ENCODE peak calls at places on chromosome 11, in nine cellular contexts. T, U, N, R, L, E, D, O and C are unnamed samples.

GRCh38 chr11:11311169-11311568 is 41.9 kb downstream of the CSNK2A3 start:
- DNase-seq in O (no peak), T (no peak), R (no peak), E (no peak), L (no peak), U (no peak), D (no peak), N (no peak), C (no peak)

GRCh38 chr11:34358258-34358665 is 452 bp upstream of the ABTB2 start:
- DNase-seq in R (no peak), L (peak), D (peak), U (no peak), N (peak), T (no peak), E (peak), O (peak), C (no peak)

GRCh38 chr11:639324-639977 is 2.4 kb downstream of the DRD4 start:
- DNase-seq in O (no peak), R (no peak), D (no peak), E (no peak), N (no peak), T (no peak), L (no peak), U (no peak), C (no peak)

GRCh38 chr11:133995066-133995465 is 38.3 kb upstream of the IGSF9B start:
- DNase-seq in E (no peak), R (no peak), L (no peak), D (no peak), U (no peak), N (no peak), O (no peak), T (no peak), C (no peak)

GRCh38 chr11:65496304-65497140 is 2.3 kb upstream of the MALAT1 start:
- DNase-seq in D (no peak), N (peak), T (no peak), E (peak), L (no peak), R (no peak), U (peak), O (no peak), C (no peak)

GRCh38 chr11:75461136-75461535 is 28.1 kb upstream of the KLHL35 start:
- DNase-seq in D (no peak), O (no peak), L (no peak), N (peak), R (no peak), E (no peak), U (peak), T (no peak), C (no peak)

GRCh38 chr11:88384004-88384677 is 46.6 kb upstream of the CTSC start:
- DNase-seq in N (no peak), E (peak), D (peak), U (no peak), R (no peak), T (no peak), L (no peak), O (no peak), C (no peak)

GRCh38 chr11:57323503-57324153 is 1.1 kb downstream of the TNKS1BP1 start:
- DNase-seq in L (peak), T (no peak), R (no peak), U (no peak), O (no peak), D (no peak), E (peak), N (peak), C (no peak)

GRCh38 chr11:116373107-116373506 is 399.7 kb downstream of the BUD13 start:
- DNase-seq in L (no peak), D (no peak), T (no peak), O (no peak), R (no peak), N (no peak), E (no peak), U (no peak), C (no peak)

GRCh38 chr11:132050081-132050480 is 679.7 kb downstream of the NTM start:
- DNase-seq in E (no peak), U (no peak), N (no peak), L (no peak), D (no peak), O (no peak), T (no peak), R (no peak), C (no peak)

GRCh38 chr11:118956847-118957469 is 860 bp downstream of the UPK2 start:
- DNase-seq in O (no peak), D (no peak), E (no peak), T (no peak), L (no peak), N (no peak), R (no peak), U (no peak), C (no peak)

GRCh38 chr11:69504127-69504526 is 22.7 kb downstream of the LINC01488 start:
- DNase-seq in L (no peak), N (no peak), D (no peak), O (no peak), U (no peak), T (no peak), E (no peak), R (no peak), C (no peak)

GRCh38 chr11:121426476-121427454 is 25.3 kb upstream of the SORL1 start:
- DNase-seq in L (peak), D (no peak), E (no peak), N (no peak), U (no peak), T (no peak), O (peak), R (no peak), C (no peak)

GRCh38 chr11:2794947-2795346 is 90.6 kb downstream of the CDKN1C start:
- DNase-seq in O (no peak), R (no peak), T (no peak), L (no peak), E (no peak), N (no peak), U (no peak), D (no peak), C (no peak)

GRCh38 chr11:59822989-59823566 is 12.5 kb upstream of the MRPL16 start:
- DNase-seq in E (peak), O (no peak), N (peak), R (peak), L (peak), D (peak), U (peak), T (no peak), C (peak)

GRCh38 chr11:12235549-12235944 is 125.2 kb downstream of the MICAL2 start:
- DNase-seq in U (no peak), T (no peak), O (no peak), L (no peak), R (no peak), N (no peak), D (no peak), E (no peak), C (no peak)

GRCh38 chr11:100876826-100877545 is 189.9 kb downstream of the ARHGAP42 start:
- DNase-seq in U (peak), O (no peak), D (peak), E (peak), T (peak), L (no peak), R (no peak), N (peak), C (peak)

GRCh38 chr11:64275031-64275800 is 9.2 kb downstream of the BAD start:
- DNase-seq in R (no peak), T (no peak), E (no peak), D (no peak), N (no peak), L (no peak), O (no peak), U (no peak), C (no peak)

GRCh38 chr11:100888836-100889235 is 201.7 kb downstream of the ARHGAP42 start:
- DNase-seq in O (no peak), E (no peak), R (no peak), D (no peak), U (no peak), T (no peak), N (no peak), L (no peak), C (no peak)

GRCh38 chr11:76159983-76160661 is 46.2 kb downstream of the WNT11 start:
- DNase-seq in D (no peak), T (no peak), U (no peak), L (peak), O (no peak), E (no peak), N (no peak), R (no peak), C (no peak)

GRCh38 chr11:122981388-122982264 is at the start of gene BSX:
- DNase-seq in N (peak), O (peak), R (no peak), E (peak), L (peak), D (peak), T (no peak), U (peak), C (no peak)

GRCh38 chr11:134988495-134988894 is 576.5 kb upstream of the B3GAT1 start:
- DNase-seq in O (no peak), N (no peak), L (no peak), E (no peak), U (no peak), T (no peak), D (no peak), R (no peak), C (no peak)

GRCh38 chr11:61601512-61601911 is 20.6 kb upstream of the SYT7 start:
- DNase-seq in O (no peak), T (no peak), L (no peak), E (no peak), R (no peak), N (no peak), U (no peak), D (no peak), C (no peak)

GRCh38 chr11:47409440-47410403 is 1.3 kb downstream of the SLC39A13 start:
- DNase-seq in O (no peak), T (no peak), U (no peak), L (no peak), N (peak), D (peak), R (no peak), E (no peak), C (no peak)

GRCh38 chr11:106697058-106697457 is 321.2 kb downstream of the GUCY1A2 start:
- DNase-seq in O (no peak), T (peak), R (no peak), N (peak), L (no peak), D (peak), E (peak), U (peak), C (peak)

GRCh38 chr11:121688860-121689614 is 236.3 kb upstream of the SORL1-AS1 start:
- DNase-seq in E (no peak), O (no peak), D (no peak), N (no peak), T (no peak), R (no peak), L (peak), U (no peak), C (no peak)

GRCh38 chr11:975824-976223 is 50.2 kb downstream of the AP2A2 start:
- DNase-seq in O (no peak), U (peak), L (no peak), D (no peak), T (no peak), E (peak), N (peak), R (no peak), C (no peak)

GRCh38 chr11:10302744-10303557 is 1.9 kb upstream of the ADM start:
- DNase-seq in D (peak), R (no peak), U (peak), L (peak), T (no peak), N (peak), O (peak), E (peak), C (no peak)

GRCh38 chr11:44556735-44557409 is 8.6 kb upstream of the CD82 start:
- DNase-seq in N (peak), T (no peak), L (peak), D (no peak), O (peak), U (no peak), R (no peak), E (peak), C (no peak)

GRCh38 chr11:79160786-79161403 is 279.9 kb downstream of the TENM4 start:
- DNase-seq in R (no peak), T (no peak), U (no peak), D (peak), E (peak), O (no peak), N (peak), L (no peak), C (no peak)
- TF ChIP-seq CTCF in R (peak), T (no peak), U (no peak), D (no peak), E (peak), O (peak), N (peak), L (no peak), C (no peak)

DNA sequence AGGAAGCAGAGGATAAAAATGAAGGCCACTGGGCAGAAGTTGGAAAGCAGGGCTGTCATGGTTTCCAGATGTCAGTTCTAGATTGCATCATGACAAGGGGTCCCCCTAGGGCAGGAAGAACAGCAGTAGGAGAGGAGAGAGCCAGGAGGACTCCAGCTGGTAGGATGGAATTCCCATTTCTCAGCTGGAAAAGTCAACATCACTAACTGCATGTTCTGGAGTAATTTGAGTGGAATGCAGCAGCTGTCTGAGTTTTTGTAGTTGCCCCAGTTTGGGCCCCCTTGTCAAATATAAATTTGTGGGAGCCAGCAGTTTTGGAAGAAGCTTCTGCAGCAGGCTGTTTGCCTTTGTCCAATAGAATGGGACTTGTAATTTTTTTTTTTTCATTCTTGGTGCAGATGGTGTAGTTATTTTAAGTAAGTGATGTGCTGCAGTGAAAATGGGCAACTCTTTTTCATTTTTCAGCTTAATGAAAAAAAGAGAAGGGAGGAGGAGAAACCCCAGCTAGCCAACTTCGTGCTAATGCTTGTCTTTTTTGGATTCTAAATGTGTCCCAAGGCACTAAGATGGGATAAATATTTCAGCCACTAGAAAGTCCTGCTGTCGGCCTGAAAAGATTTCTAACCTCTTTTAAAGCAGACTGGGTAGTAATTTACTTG is 87.0 kb downstream of the LDLRAD3 start:
- DNase-seq in N (peak), E (peak), L (no peak), U (peak), D (no peak), R (no peak), O (no peak), T (peak), C (peak)
- TF ChIP-seq CTCF in N (peak), E (no peak), L (no peak), U (no peak), D (no peak), R (no peak), O (no peak), T (peak), C (no peak)

GRCh38 chr11:45647329-45647728 is 18.1 kb downstream of the CHST1 start:
- DNase-seq in L (no peak), E (no peak), U (no peak), D (no peak), N (no peak), O (no peak), R (no peak), T (no peak), C (no peak)
- TF ChIP-seq CTCF in L (no peak), E (no peak), U (no peak), D (no peak), N (no peak), O (no peak), R (no peak), T (no peak), C (no peak)

DNA sequence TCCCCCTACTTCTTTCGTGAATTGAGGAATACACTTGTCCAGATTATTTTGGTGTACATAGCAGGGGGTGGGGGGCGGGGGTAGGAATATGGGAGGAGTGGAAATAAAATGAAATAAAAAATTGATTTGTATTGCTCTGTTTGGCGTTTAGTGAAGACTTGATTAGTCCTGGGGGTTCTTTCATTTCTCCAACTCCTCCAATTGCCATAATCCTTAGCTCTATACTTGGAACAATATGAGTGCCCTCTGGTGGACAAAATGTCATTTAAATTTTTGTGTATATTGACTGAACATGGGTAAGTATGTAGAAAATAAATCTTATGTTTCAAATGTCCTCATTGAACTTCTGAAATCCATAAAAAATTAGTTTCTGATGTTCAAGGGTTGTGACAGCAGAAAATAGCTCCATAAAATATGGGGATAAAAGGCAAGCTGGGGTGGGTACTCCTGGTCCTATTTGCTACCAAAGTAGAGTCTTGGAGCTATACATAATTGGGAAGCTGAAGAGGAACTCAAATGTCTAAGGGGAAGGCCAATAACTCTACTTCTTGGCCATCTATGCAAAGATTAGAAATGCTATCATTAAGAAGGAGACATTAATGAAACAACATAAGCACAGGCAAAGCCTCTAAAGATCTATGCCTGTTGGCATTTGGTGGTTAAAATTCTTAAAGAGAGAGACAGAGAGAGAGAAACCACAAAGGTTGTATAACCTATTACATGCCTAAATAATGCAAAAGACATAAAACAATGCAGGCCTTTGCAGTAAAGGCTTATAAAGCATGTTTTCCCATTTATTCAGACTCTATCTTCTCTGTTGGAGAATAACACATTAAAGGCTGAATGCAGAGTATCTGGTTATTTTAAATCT is 421.6 kb downstream of the METTL15 start:
- DNase-seq in E (peak), D (peak), N (peak), U (peak), O (no peak), R (no peak), T (no peak), L (no peak), C (peak)
- TF ChIP-seq CTCF in E (peak), D (peak), N (peak), U (peak), O (peak), R (peak), T (peak), L (peak), C (no peak)

GRCh38 chr11:111357150-111358037 is 21.7 kb downstream of the POU2AF1 start:
- DNase-seq in D (no peak), E (no peak), U (no peak), N (no peak), O (no peak), R (no peak), L (no peak), T (no peak), C (no peak)

GRCh38 chr11:111361082-111361801 is 17.8 kb downstream of the POU2AF1 start:
- DNase-seq in E (no peak), L (no peak), N (no peak), U (no peak), R (no peak), T (no peak), D (peak), O (no peak), C (no peak)

GRCh38 chr11:111358038-111359001 is 20.8 kb downstream of the POU2AF1 start:
- DNase-seq in E (no peak), R (no peak), T (no peak), L (no peak), U (no peak), D (no peak), O (no peak), N (no peak), C (no peak)

GRCh38 chr11:111360150-111361043 is 18.7 kb downstream of the POU2AF1 start:
- DNase-seq in T (no peak), O (no peak), U (no peak), R (no peak), E (no peak), L (peak), D (no peak), N (no peak), C (no peak)

DNA sequence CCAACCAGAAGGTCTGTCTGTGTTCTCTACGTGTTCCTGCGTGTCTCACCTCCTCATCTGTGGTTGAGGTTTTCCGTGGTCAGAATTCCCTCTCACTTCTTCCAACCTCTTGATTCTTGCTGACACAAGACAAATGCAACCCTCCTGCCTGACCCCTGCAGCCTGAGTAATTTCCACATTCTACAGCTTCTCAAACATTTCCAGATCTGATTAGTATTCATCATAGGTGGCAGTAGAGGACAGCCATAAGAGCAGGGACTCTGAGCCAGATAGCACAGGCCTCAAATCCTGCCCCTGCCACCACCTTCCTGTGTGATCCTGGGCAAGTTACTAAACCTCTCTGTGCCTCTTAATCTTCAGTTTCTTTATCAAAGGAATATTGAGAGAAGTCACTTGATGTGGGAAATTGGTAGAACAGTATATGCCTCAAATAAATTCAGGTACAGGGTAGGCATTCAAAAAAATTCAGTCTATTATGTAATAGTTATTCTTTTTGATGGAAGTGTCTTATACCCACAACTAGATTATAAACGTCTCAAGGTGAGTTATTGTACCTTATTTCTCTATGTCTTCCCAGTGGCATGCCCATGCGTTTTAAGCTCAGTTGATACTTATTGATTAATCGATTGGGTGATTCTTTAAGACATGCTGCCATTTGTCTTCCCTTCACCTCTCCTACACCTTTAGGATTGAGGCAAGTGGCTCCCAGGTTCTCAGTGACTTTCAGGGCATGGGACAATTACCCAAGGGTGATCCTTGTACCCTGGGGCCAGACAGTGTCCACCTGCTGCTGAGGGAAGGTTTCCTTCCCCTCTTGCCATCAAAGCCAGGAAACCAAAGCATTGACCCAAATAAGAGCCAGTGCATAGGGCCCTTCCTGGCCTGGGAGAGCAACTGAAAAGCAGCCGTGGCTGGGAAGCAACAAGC is 19.6 kb downstream of the POU2AF1 start:
- DNase-seq in L (no peak), R (no peak), T (no peak), D (peak), N (no peak), E (no peak), U (no peak), O (no peak), C (no peak)
- TF ChIP-seq CTCF in L (no peak), R (peak), T (no peak), D (no peak), N (no peak), E (no peak), U (no peak), O (no peak), C (no peak)

GRCh38 chr11:7263842-7264241 is 12.1 kb downstream of the SYT9 start:
- DNase-seq in O (no peak), R (no peak), N (no peak), E (no peak), D (no peak), U (no peak), T (no peak), L (no peak), C (no peak)
- TF ChIP-seq CTCF in O (no peak), R (no peak), N (no peak), E (no peak), D (no peak), U (no peak), T (no peak), L (no peak), C (no peak)